ENCODE peak calls at places on chromosome 22, in seven cellular contexts. One of them, this sample, is unnamed.

GRCh38 chr22:37126383-37126782 is 16.9 kb upstream of the TMPRSS6 start:
- DNase-seq in skeletal muscle cell: no peak
- DNase-seq in astrocyte of the spinal cord: no peak
- DNase-seq in stimulated activated CD8-positive, alpha-beta memory T cell treated with anti-CD3 and anti-CD28 coated beads, Interleukin-4, amount 100 ng/mL, for 1 hour: no peak
- DNase-seq in SW480: peak
- DNase-seq in uterus: no peak
- DNase-seq in substantia nigra: no peak
- DNase-seq in this sample: no peak

GRCh38 chr22:49573109-49573765 is 254.4 kb downstream of the BRD1 start:
- DNase-seq in skeletal muscle cell: no peak
- DNase-seq in astrocyte of the spinal cord: no peak
- DNase-seq in stimulated activated CD8-positive, alpha-beta memory T cell treated with anti-CD3 and anti-CD28 coated beads, Interleukin-4, amount 100 ng/mL, for 1 hour: no peak
- DNase-seq in SW480: no peak
- DNase-seq in uterus: no peak
- DNase-seq in substantia nigra: no peak
- DNase-seq in this sample: no peak

GRCh38 chr22:46578824-46579561 is 41.2 kb upstream of the GRAMD4 start:
- DNase-seq in skeletal muscle cell: no peak
- DNase-seq in astrocyte of the spinal cord: peak
- DNase-seq in stimulated activated CD8-positive, alpha-beta memory T cell treated with anti-CD3 and anti-CD28 coated beads, Interleukin-4, amount 100 ng/mL, for 1 hour: no peak
- DNase-seq in SW480: no peak
- DNase-seq in uterus: no peak
- DNase-seq in substantia nigra: no peak
- DNase-seq in this sample: no peak

GRCh38 chr22:36781656-36782627 is 6.0 kb upstream of the IFT27 start:
- DNase-seq in skeletal muscle cell: peak
- DNase-seq in astrocyte of the spinal cord: peak
- DNase-seq in stimulated activated CD8-positive, alpha-beta memory T cell treated with anti-CD3 and anti-CD28 coated beads, Interleukin-4, amount 100 ng/mL, for 1 hour: peak
- DNase-seq in SW480: peak
- DNase-seq in uterus: peak
- DNase-seq in substantia nigra: peak
- DNase-seq in this sample: peak

GRCh38 chr22:22712666-22713365 is 68.4 kb downstream of the GGTLC2 start:
- DNase-seq in skeletal muscle cell: no peak
- DNase-seq in astrocyte of the spinal cord: no peak
- DNase-seq in stimulated activated CD8-positive, alpha-beta memory T cell treated with anti-CD3 and anti-CD28 coated beads, Interleukin-4, amount 100 ng/mL, for 1 hour: no peak
- DNase-seq in SW480: no peak
- DNase-seq in uterus: no peak
- DNase-seq in substantia nigra: no peak
- DNase-seq in this sample: no peak

GRCh38 chr22:17167486-17167885 is 8.4 kb upstream of the HDHD5 start:
- DNase-seq in skeletal muscle cell: no peak
- DNase-seq in astrocyte of the spinal cord: no peak
- DNase-seq in stimulated activated CD8-positive, alpha-beta memory T cell treated with anti-CD3 and anti-CD28 coated beads, Interleukin-4, amount 100 ng/mL, for 1 hour: no peak
- DNase-seq in SW480: no peak
- DNase-seq in uterus: peak
- DNase-seq in substantia nigra: peak
- DNase-seq in this sample: no peak

GRCh38 chr22:50260801-50261614 is 475 bp downstream of the MAPK12 start:
- DNase-seq in skeletal muscle cell: no peak
- DNase-seq in astrocyte of the spinal cord: peak
- DNase-seq in stimulated activated CD8-positive, alpha-beta memory T cell treated with anti-CD3 and anti-CD28 coated beads, Interleukin-4, amount 100 ng/mL, for 1 hour: no peak
- DNase-seq in SW480: no peak
- DNase-seq in uterus: no peak
- DNase-seq in substantia nigra: no peak
- DNase-seq in this sample: no peak

GRCh38 chr22:29302402-29302680 is 4.1 kb upstream of the GAS2L1 start:
- DNase-seq in skeletal muscle cell: no peak
- DNase-seq in astrocyte of the spinal cord: no peak
- DNase-seq in stimulated activated CD8-positive, alpha-beta memory T cell treated with anti-CD3 and anti-CD28 coated beads, Interleukin-4, amount 100 ng/mL, for 1 hour: no peak
- DNase-seq in SW480: no peak
- DNase-seq in uterus: no peak
- DNase-seq in substantia nigra: no peak
- DNase-seq in this sample: no peak

GRCh38 chr22:25482868-25483639 is 81.4 kb upstream of the GRK3 start:
- DNase-seq in skeletal muscle cell: no peak
- DNase-seq in astrocyte of the spinal cord: no peak
- DNase-seq in stimulated activated CD8-positive, alpha-beta memory T cell treated with anti-CD3 and anti-CD28 coated beads, Interleukin-4, amount 100 ng/mL, for 1 hour: no peak
- DNase-seq in SW480: peak
- DNase-seq in uterus: no peak
- DNase-seq in substantia nigra: no peak
- DNase-seq in this sample: no peak